ENCODE peak calls at places on chromosomes 11 and 22, in seven cellular contexts. S, Y, W, L, O, I and R are unnamed samples.

GRCh38 chr22:37165066-37165465 is 15.3 kb upstream of the IL2RB start:
- DNase-seq in S (no peak), Y (no peak), W (no peak), L (no peak), O (no peak), I (no peak), R (no peak)

GRCh38 chr11:128324051-128324481 is 263.3 kb downstream of the ETS1 start:
- DNase-seq in S (no peak), Y (no peak), W (no peak), L (no peak), O (no peak), I (no peak), R (no peak)

GRCh38 chr11:94769897-94770296 is 1.7 kb downstream of the AMOTL1 start:
- DNase-seq in S (no peak), Y (no peak), W (no peak), L (no peak), O (no peak), I (no peak), R (no peak)

GRCh38 chr11:74627381-74627780 is 35.0 kb downstream of the POLD3 start:
- DNase-seq in S (no peak), Y (no peak), W (no peak), L (no peak), O (no peak), I (no peak), R (no peak)

GRCh38 chr11:61603667-61604066 is 22.8 kb upstream of the SYT7 start:
- DNase-seq in S (no peak), Y (no peak), W (no peak), L (no peak), O (no peak), I (no peak), R (no peak)

GRCh38 chr22:17945851-17946690 is 78.3 kb downstream of the MICAL3 start:
- DNase-seq in S (no peak), Y (no peak), W (no peak), L (no peak), O (no peak), I (no peak), R (no peak)

GRCh38 chr11:66835762-66836405 is 7.4 kb upstream of the RCE1 start:
- DNase-seq in S (no peak), Y (no peak), W (no peak), L (no peak), O (no peak), I (no peak), R (no peak)

GRCh38 chr22:29706493-29706892 is 13.3 kb upstream of the CABP7 start:
- DNase-seq in S (no peak), Y (no peak), W (no peak), L (peak; percentile 25), O (no peak), I (no peak), R (no peak)

GRCh38 chr11:72494109-72494429 is 59.7 kb upstream of the CLPB start:
- DNase-seq in S (no peak), Y (no peak), W (no peak), L (no peak), O (no peak), I (no peak), R (no peak)

GRCh38 chr11:68325894-68326220 is 13.5 kb downstream of the LRP5 start:
- DNase-seq in S (no peak), Y (no peak), W (no peak), L (peak; percentile 3), O (no peak), I (no peak), R (no peak)

GRCh38 chr11:110297082-110297725 is 790 bp upstream of the RDX start:
- DNase-seq in S (no peak), Y (no peak), W (no peak), L (no peak), O (peak; percentile 43), I (no peak), R (peak; percentile 43)

GRCh38 chr22:35335936-35336781 is 36.5 kb downstream of the TOM1 start:
- DNase-seq in S (no peak), Y (no peak), W (no peak), L (peak; percentile 66), O (no peak), I (no peak), R (no peak)

GRCh38 chr11:47035108-47035507 is 98.5 kb downstream of the CSTPP1 start:
- DNase-seq in S (no peak), Y (no peak), W (no peak), L (no peak), O (no peak), I (no peak), R (no peak)

GRCh38 chr11:62142921-62143320 is 19.1 kb downstream of the INCENP start:
- DNase-seq in S (no peak), Y (no peak), W (no peak), L (peak; percentile 18), O (no peak), I (no peak), R (no peak)

GRCh38 chr22:31277741-31278642 is 14.3 kb downstream of the PIK3IP1 start:
- DNase-seq in S (no peak), Y (no peak), W (no peak), L (no peak), O (no peak), I (no peak), R (no peak)

GRCh38 chr22:43007519-43008102 is 7.3 kb downstream of the PACSIN2 start:
- DNase-seq in S (no peak), Y (peak; percentile 57), W (no peak), L (no peak), O (peak; percentile 65), I (no peak), R (no peak)

GRCh38 chr11:61683961-61684869 is 4.0 kb downstream of the DAGLA start:
- DNase-seq in S (no peak), Y (no peak), W (no peak), L (no peak), O (no peak), I (no peak), R (no peak)

GRCh38 chr11:2378527-2379210 is 1.6 kb downstream of the CD81 start:
- DNase-seq in S (no peak), Y (no peak), W (no peak), L (peak; percentile 83), O (no peak), I (no peak), R (no peak)

GRCh38 chr11:112265659-112266409 is 5.2 kb upstream of the PLET1 start:
- DNase-seq in S (no peak), Y (no peak), W (no peak), L (peak; percentile 80), O (no peak), I (no peak), R (no peak)

GRCh38 chr11:64314805-64315561 is 2.4 kb downstream of the TRMT112 start:
- DNase-seq in S (no peak), Y (no peak), W (no peak), L (no peak), O (no peak), I (no peak), R (no peak)

GRCh38 chr11:16776716-16777115 is 38.3 kb downstream of the C11orf58 start:
- DNase-seq in S (no peak), Y (no peak), W (no peak), L (no peak), O (no peak), I (no peak), R (no peak)

GRCh38 chr11:88338223-88338661 is 706 bp upstream of the CTSC start:
- DNase-seq in S (no peak), Y (peak; percentile 29), W (no peak), L (peak; percentile 35), O (peak; percentile 77), I (no peak), R (peak; percentile 50)

GRCh38 chr11:17897495-17897894 is 115.4 kb downstream of the SERGEF start:
- DNase-seq in S (no peak), Y (no peak), W (no peak), L (peak; percentile 49), O (no peak), I (no peak), R (no peak)

GRCh38 chr11:17894929-17895658 is 117.8 kb downstream of the SERGEF start:
- DNase-seq in S (no peak), Y (no peak), W (no peak), L (peak; percentile 36), O (no peak), I (no peak), R (no peak)

GRCh38 chr11:17898071-17898470 is 114.8 kb downstream of the SERGEF start:
- DNase-seq in S (no peak), Y (no peak), W (no peak), L (no peak), O (no peak), I (no peak), R (peak; percentile 17)

GRCh38 chr11:17898782-17899181 is 114.1 kb downstream of the SERGEF start:
- DNase-seq in S (no peak), Y (no peak), W (no peak), L (no peak), O (no peak), I (no peak), R (no peak)
- TF ChIP-seq JUND in S (no peak), Y (no peak), W (no peak), L (no peak), O (no peak), I (no peak), R (no peak)

GRCh38 chr11:132037467-132037862 is 667.0 kb downstream of the NTM start:
- DNase-seq in S (no peak), Y (no peak), W (no peak), L (no peak), O (no peak), I (no peak), R (no peak)
- TF ChIP-seq JUND in S (no peak), Y (no peak), W (peak; percentile 64), L (no peak), O (no peak), I (no peak), R (no peak)

GRCh38 chr22:23606204-23607131 is 25.7 kb downstream of the DRICH1 start:
- DNase-seq in S (no peak), Y (no peak), W (no peak), L (no peak), O (no peak), I (no peak), R (no peak)

GRCh38 chr22:23613193-23613973 is 18.7 kb downstream of the DRICH1 start:
- DNase-seq in S (no peak), Y (no peak), W (no peak), L (no peak), O (peak; percentile 23), I (no peak), R (no peak)

GRCh38 chr22:23609983-23610781 is 21.9 kb downstream of the DRICH1 start:
- DNase-seq in S (no peak), Y (no peak), W (no peak), L (peak; percentile 58), O (no peak), I (no peak), R (no peak)

GRCh38 chr22:23604939-23605712 is 25.0 kb upstream of the IGLL1 start:
- DNase-seq in S (no peak), Y (no peak), W (no peak), L (no peak), O (peak; percentile 85), I (no peak), R (no peak)

DNA sequence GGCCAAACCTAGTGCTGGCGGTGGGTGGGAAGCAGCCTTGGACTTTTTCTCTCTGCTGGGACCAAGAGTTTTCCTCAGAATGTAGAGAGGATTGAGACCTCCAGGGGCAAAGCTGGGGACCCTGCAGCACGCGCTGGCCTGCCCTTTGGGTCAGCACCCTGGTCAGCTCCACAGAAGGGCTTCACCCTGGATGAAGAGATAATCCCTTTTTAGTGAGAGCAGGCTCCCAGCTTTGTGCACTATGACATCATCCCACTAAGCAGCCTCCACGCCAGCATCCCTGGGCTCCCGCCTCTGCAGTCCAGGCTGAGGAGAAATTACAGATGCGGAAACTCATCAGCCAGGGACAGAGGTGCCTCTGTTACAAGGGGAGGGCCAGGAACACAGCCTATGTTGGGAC is 23.5 kb downstream of the DRICH1 start:
- DNase-seq in S (no peak), Y (peak; percentile 30), W (no peak), L (no peak), O (no peak), I (no peak), R (peak; percentile 16)
- TF ChIP-seq JUND in S (no peak), Y (peak; percentile 60), W (peak; percentile 30), L (no peak), O (no peak), I (no peak), R (no peak)

GRCh38 chr11:44564198-44564597 is 1.3 kb upstream of the CD82 start:
- DNase-seq in S (no peak), Y (peak; percentile 2), W (no peak), L (no peak), O (no peak), I (no peak), R (no peak)
- TF ChIP-seq JUND in S (no peak), Y (no peak), W (no peak), L (no peak), O (no peak), I (no peak), R (no peak)